ENCODE peak calls at places on chromosomes 7 and 10, in four cellular contexts. P is GM12891, D is HL-60, W is GM12878. A is an unnamed sample.

GRCh38 chr7:37310322-37311080 is 138.2 kb downstream of the ELMO1 start:
- DNase-seq in P (no peak), D (peak; percentile 69), W (no peak), A (no peak)

GRCh38 chr7:44223362-44224114 is 22.8 kb downstream of the YKT6 start:
- DNase-seq in P (no peak), D (no peak), W (no peak), A (no peak)

GRCh38 chr10:42645103-42645502 is 6.7 kb upstream of the ZNF33B start:
- DNase-seq in P (no peak), D (no peak), W (no peak), A (peak; percentile 72)

GRCh38 chr10:11745045-11745444 is 2.9 kb downstream of the ECHDC3 start:
- DNase-seq in P (no peak), D (no peak), W (no peak), A (no peak)

GRCh38 chr7:104857458-104858425 is 156.3 kb upstream of the KMT2E start:
- DNase-seq in P (no peak), D (no peak), W (no peak), A (no peak)

GRCh38 chr7:114217026-114217425 is 197.6 kb upstream of the FOXP2 start:
- DNase-seq in P (no peak), D (no peak), W (no peak), A (no peak)

GRCh38 chr10:43863859-43864591 is 215.3 kb upstream of the ZNF32 start:
- DNase-seq in P (no peak), D (no peak), W (no peak), A (no peak)

GRCh38 chr7:47439181-47439667 is 142.7 kb downstream of the TNS3 start:
- DNase-seq in P (no peak), D (no peak), W (no peak), A (no peak)

GRCh38 chr10:51770719-51771118 is 71.3 kb upstream of the CSTF2T start:
- DNase-seq in P (no peak), D (no peak), W (no peak), A (no peak)

GRCh38 chr7:136183981-136184380 is 206.8 kb upstream of the MTPN start:
- DNase-seq in P (no peak), D (no peak), W (no peak), A (no peak)

GRCh38 chr7:97407106-97407505 is 289.6 kb downstream of the SDHAF3 start:
- DNase-seq in P (no peak), D (no peak), W (no peak), A (no peak)

GRCh38 chr10:92146072-92146471 is 144.8 kb downstream of the CPEB3 start:
- DNase-seq in P (no peak), D (no peak), W (no peak), A (no peak)

GRCh38 chr10:44863344-44864041 is 47.6 kb upstream of the TMEM72 start:
- DNase-seq in P (no peak), D (no peak), W (no peak), A (no peak)

GRCh38 chr7:85529197-85529596 is 342.3 kb upstream of the SEMA3D start:
- DNase-seq in P (no peak), D (no peak), W (no peak), A (no peak)

GRCh38 chr10:2225609-2226008 is 488.3 kb upstream of the ADARB2 start:
- DNase-seq in P (no peak), D (no peak), W (no peak), A (no peak)

GRCh38 chr10:80596391-80597257 is 58.9 kb downstream of the SH2D4B start:
- DNase-seq in P (peak; percentile 30), D (peak; percentile 64), W (no peak), A (peak; percentile 83)

GRCh38 chr7:135147899-135148721 is at the start of gene TMEM140:
- DNase-seq in P (no peak), D (no peak), W (peak; percentile 90), A (no peak)

GRCh38 chr7:114799522-114800133 is 122.3 kb upstream of the MDFIC start:
- DNase-seq in P (no peak), D (no peak), W (peak; percentile 3), A (no peak)

GRCh38 chr7:141456298-141456697 is 94.9 kb upstream of the AGK start:
- DNase-seq in P (no peak), D (no peak), W (no peak), A (no peak)

GRCh38 chr7:115558186-115558585 is 472.4 kb downstream of the TFEC start:
- DNase-seq in P (no peak), D (no peak), W (no peak), A (no peak)

GRCh38 chr7:141276031-141276430 is 202.2 kb downstream of the TMEM178B start:
- DNase-seq in P (no peak), D (no peak), W (no peak), A (no peak)

GRCh38 chr7:142855756-142856564 is 1.1 kb downstream of the EPHB6 start:
- DNase-seq in P (no peak), D (no peak), W (no peak), A (no peak)

GRCh38 chr7:83426325-83426724 is 222.6 kb downstream of the SEMA3E start:
- DNase-seq in P (no peak), D (no peak), W (no peak), A (no peak)

GRCh38 chr10:50367732-50368131 is 116.4 kb upstream of the ASAH2 start:
- DNase-seq in P (no peak), D (peak; percentile 16), W (no peak), A (peak; percentile 55)

GRCh38 chr7:44881610-44882009 is 3.7 kb downstream of the PURB start:
- DNase-seq in P (no peak), D (peak; percentile 18), W (no peak), A (no peak)

GRCh38 chr10:13776861-13777301 is 190.1 kb downstream of the PRPF18 start:
- DNase-seq in P (no peak), D (no peak), W (no peak), A (no peak)

GRCh38 chr10:4194231-4194630 is 409.2 kb upstream of the KLF6 start:
- DNase-seq in P (no peak), D (no peak), W (no peak), A (no peak)

GRCh38 chr10:30353851-30354250 is 4.8 kb upstream of the MTPAP start:
- DNase-seq in P (no peak), D (no peak), W (no peak), A (no peak)

GRCh38 chr7:75796420-75796819 is 17.2 kb downstream of the CCL24 start:
- DNase-seq in P (no peak), D (no peak), W (no peak), A (no peak)

GRCh38 chr7:135845415-135846075 is 96.9 kb upstream of the FAM180A start:
- DNase-seq in P (no peak), D (no peak), W (no peak), A (no peak)

GRCh38 chr10:124649209-124649608 is 95.0 kb downstream of the FAM53B start:
- DNase-seq in P (no peak), D (peak; percentile 80), W (no peak), A (no peak)

GRCh38 chr7:98210513-98211220 is 572 bp upstream of the BHLHA15 start:
- DNase-seq in P (no peak), D (no peak), W (no peak), A (no peak)

GRCh38 chr10:24519950-24520349 is 203.7 kb downstream of the ARHGAP21 start:
- DNase-seq in P (no peak), D (no peak), W (no peak), A (no peak)

GRCh38 chr7:115805458-115805857 is 225.1 kb downstream of the TFEC start:
- DNase-seq in P (no peak), D (no peak), W (no peak), A (no peak)

GRCh38 chr7:75054744-75055527 is 18.7 kb downstream of the RCC1L start:
- DNase-seq in P (no peak), D (no peak), W (no peak), A (no peak)

GRCh38 chr10:29689001-29689400 is 54.2 kb upstream of the SVIL start:
- DNase-seq in P (no peak), D (no peak), W (no peak), A (no peak)

GRCh38 chr10:62092301-62092990 is 176.2 kb downstream of the RTKN2 start:
- DNase-seq in P (no peak), D (no peak), W (no peak), A (no peak)
- TF ChIP-seq SPI1 in P (no peak), D (no peak), W (no peak), A (no peak)

GRCh38 chr10:103834436-103835095 is 20.8 kb downstream of the SH3PXD2A start:
- DNase-seq in P (no peak), D (no peak), W (no peak), A (no peak)

GRCh38 chr10:103836273-103836672 is 19.1 kb downstream of the SH3PXD2A start:
- DNase-seq in P (no peak), D (no peak), W (no peak), A (no peak)

GRCh38 chr10:103836776-103837344 is 18.5 kb downstream of the SH3PXD2A start:
- DNase-seq in P (no peak), D (no peak), W (no peak), A (no peak)

GRCh38 chr10:103833731-103834365 is 21.5 kb downstream of the SH3PXD2A start:
- DNase-seq in P (no peak), D (peak; percentile 38), W (no peak), A (peak; percentile 14)

GRCh38 chr10:103835121-103836045 is 20.0 kb downstream of the SH3PXD2A start:
- DNase-seq in P (no peak), D (peak; percentile 47), W (no peak), A (no peak)
- TF ChIP-seq SPI1 in P (no peak), D (no peak), W (no peak), A (no peak)

DNA sequence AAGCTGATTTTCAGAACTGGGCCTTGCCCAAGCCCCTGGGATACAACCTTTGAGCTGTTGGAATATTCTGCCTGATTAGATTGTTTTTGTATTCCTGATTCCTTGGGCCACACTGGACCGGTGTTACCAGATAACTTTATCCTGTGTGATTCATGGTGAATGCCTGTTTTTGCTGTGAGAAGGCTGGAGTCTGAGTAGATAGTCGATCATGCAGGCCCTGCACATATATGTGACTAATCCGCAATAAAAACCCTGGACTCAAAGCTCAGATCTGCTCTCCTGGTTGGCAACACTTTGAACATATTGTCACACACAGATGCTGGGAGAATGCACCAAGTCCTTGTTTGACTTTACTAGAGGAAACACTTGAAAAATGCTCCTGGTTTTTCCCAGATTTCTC is 183.9 kb upstream of the MBL2 start:
- DNase-seq in P (no peak), D (no peak), W (no peak), A (no peak)
- TF ChIP-seq SPI1 in P (no peak), D (no peak), W (no peak), A (no peak)

DNA sequence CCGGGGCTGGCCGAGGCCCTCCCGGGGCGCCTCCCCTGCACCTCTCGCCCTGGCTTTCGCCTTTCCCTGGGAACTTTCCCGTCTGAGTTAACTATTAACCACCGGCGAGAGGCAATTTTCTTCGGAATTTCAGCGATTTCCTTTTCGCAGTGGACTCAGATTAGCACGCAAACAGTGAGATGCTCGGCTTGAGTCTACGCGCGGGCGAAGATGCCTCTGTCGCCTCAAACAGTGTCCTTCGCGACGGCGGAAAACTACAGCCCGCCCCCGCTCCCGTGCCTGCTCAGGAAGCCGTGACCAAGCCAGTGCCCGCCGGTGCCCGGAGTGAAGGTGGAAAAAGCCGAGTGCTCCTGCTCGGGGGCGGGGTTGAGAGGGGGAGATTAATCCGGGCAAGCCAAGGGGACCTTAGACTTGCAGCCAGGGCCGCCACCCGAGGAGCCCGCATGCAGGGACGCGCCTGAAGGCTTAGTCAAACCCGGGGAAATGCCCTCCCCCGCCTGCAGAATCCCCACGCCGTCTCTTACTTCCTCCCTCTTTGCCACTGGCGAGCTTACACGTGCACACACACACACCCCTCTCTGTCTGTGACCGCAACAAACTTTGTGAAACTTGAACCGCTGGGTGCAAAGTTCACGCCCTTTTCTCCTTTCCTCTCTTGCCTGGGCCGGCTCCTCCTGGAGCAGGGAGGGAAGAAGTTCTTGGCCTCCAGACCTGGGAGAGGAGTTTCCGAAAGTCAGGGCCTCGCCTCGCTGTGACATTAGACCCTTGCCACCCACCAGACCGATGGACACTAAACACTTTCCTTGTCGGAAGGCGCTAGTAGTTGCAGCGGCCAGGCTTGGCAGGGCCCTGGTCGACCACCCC is 14.4 kb upstream of the PAX2 start:
- DNase-seq in P (no peak), D (peak; percentile 78), W (peak; percentile 40), A (no peak)
- TF ChIP-seq SPI1 in P (peak; percentile 49), D (peak; percentile 53), W (peak; percentile 60), A (no peak)

A was measured in K562.